ENCODE peak calls at places on chromosomes 16 and 17, in nine cellular contexts. L, R, P, E, Y, I, S, X and Q are unnamed samples.

GRCh38 chr17:15169676-15170075 is 95.5 kb downstream of the PMP22 start:
- DNase-seq in Y (no peak), S (peak), I (no peak), E (no peak), L (no peak), R (no peak), P (no peak), X (no peak), Q (peak)

GRCh38 chr16:1420111-1420539 is 422 bp downstream of the UQCC4 start:
- DNase-seq in R (no peak), P (no peak), I (no peak), Y (no peak), E (no peak), L (no peak), X (no peak), S (peak), Q (no peak)

GRCh38 chr17:47946929-47947397 is 5.6 kb downstream of the PNPO start:
- DNase-seq in P (peak), E (no peak), S (peak), I (peak), X (peak), R (peak), Y (peak), L (peak), Q (peak)

GRCh38 chr17:40895106-40895730 is 10.2 kb upstream of the KRT20 start:
- DNase-seq in E (no peak), X (no peak), Y (no peak), P (no peak), I (no peak), S (no peak), L (no peak), R (no peak), Q (no peak)

GRCh38 chr17:41329279-41329925 is 13.9 kb upstream of the KRTAP17-1 start:
- DNase-seq in P (no peak), L (no peak), R (peak), X (peak), I (no peak), Y (peak), E (peak), S (peak), Q (peak)

GRCh38 chr17:83155128-83156081 is 76.0 kb downstream of the METRNL start:
- DNase-seq in E (no peak), X (peak), R (no peak), I (no peak), Y (no peak), S (peak), P (no peak), L (no peak), Q (peak)

GRCh38 chr17:77287432-77288068 is 146.8 kb downstream of the SEC14L1 start:
- DNase-seq in I (no peak), R (peak), L (peak), Y (no peak), X (peak), P (no peak), S (peak), E (no peak), Q (peak)

GRCh38 chr17:39244016-39244599 is 18.4 kb upstream of the STAC2 start:
- DNase-seq in R (no peak), P (peak), Y (no peak), S (no peak), E (no peak), I (no peak), L (no peak), X (no peak), Q (no peak)

GRCh38 chr17:47279062-47279801 is 25.6 kb downstream of the ITGB3 start:
- DNase-seq in L (peak), P (peak), E (no peak), I (no peak), X (peak), Y (no peak), S (peak), R (no peak), Q (peak)